ENCODE peak calls at places on chromosomes 7 and 10, in four cellular contexts. A is MM.1S; H is activated naive CD8-positive, alpha-beta T cell treated with anti-CD3 and anti-CD28 coated beads, Interleukin-2, amount 50 U/mL, for 24 hours; E is Panc1. G is an unnamed sample.

GRCh38 chr10:132644544-132645530 is 107.2 kb downstream of the INPP5A start:
- DNase-seq in A (no peak), H (no peak), E (no peak), G (peak)

GRCh38 chr7:106609416-106609815 is 51.5 kb downstream of the CCDC71L start:
- DNase-seq in A (no peak), H (no peak), E (no peak), G (no peak)

GRCh38 chr10:67763499-67764011 is 67.6 kb upstream of the CTNNA3 start:
- DNase-seq in A (peak), H (peak), E (peak), G (peak)

GRCh38 chr10:103175580-103176285 is 17.3 kb downstream of the NT5C2 start:
- DNase-seq in A (no peak), H (no peak), E (no peak), G (no peak)

GRCh38 chr10:29127037-29127436 is 161.8 kb upstream of the LYZL1 start:
- DNase-seq in A (no peak), H (no peak), E (no peak), G (no peak)

GRCh38 chr10:1542941-1543340 is 194.4 kb downstream of the ADARB2 start:
- DNase-seq in A (no peak), H (no peak), E (no peak), G (peak)

GRCh38 chr10:4780782-4781181 is 45.2 kb upstream of the AKR1E2 start:
- DNase-seq in A (no peak), H (no peak), E (no peak), G (no peak)

GRCh38 chr10:31618541-31619291 is 299.7 kb downstream of the ZEB1 start:
- DNase-seq in A (no peak), H (no peak), E (no peak), G (peak)

GRCh38 chr10:70494966-70495365 is 16.4 kb downstream of the PALD1 start:
- DNase-seq in A (peak), H (no peak), E (no peak), G (no peak)

GRCh38 chr7:77753173-77753572 is 45.1 kb downstream of the TMEM60 start:
- DNase-seq in A (no peak), H (no peak), E (no peak), G (no peak)

GRCh38 chr7:8035647-8036518 is 67.3 kb downstream of the GLCCI1 start:
- DNase-seq in A (peak), H (no peak), E (peak), G (no peak)

GRCh38 chr7:57203161-57203791 is 71.0 kb upstream of the ZNF479 start:
- DNase-seq in A (no peak), H (no peak), E (no peak), G (no peak)

GRCh38 chr10:86506499-86506898 is 15.1 kb downstream of the WAPL start:
- DNase-seq in A (no peak), H (no peak), E (no peak), G (no peak)

GRCh38 chr7:84536256-84536870 is 341.8 kb upstream of the SEMA3A start:
- DNase-seq in A (no peak), H (no peak), E (no peak), G (no peak)

GRCh38 chr7:130254555-130254954 is 12.1 kb upstream of the CPA2 start:
- DNase-seq in A (no peak), H (no peak), E (no peak), G (no peak)

GRCh38 chr10:31650010-31650409 is 278.6 kb downstream of the ARHGAP12 start:
- DNase-seq in A (no peak), H (no peak), E (no peak), G (peak)

GRCh38 chr10:45058580-45058979 is 57.9 kb downstream of the ZNF22 start:
- DNase-seq in A (no peak), H (no peak), E (no peak), G (no peak)

GRCh38 chr7:47947355-47947749 is 914 bp downstream of the PKD1L1 start:
- DNase-seq in A (no peak), H (no peak), E (no peak), G (no peak)

GRCh38 chr10:23439920-23440875 is 1.3 kb downstream of the OTUD1 start:
- DNase-seq in A (peak), H (peak), E (no peak), G (peak)

GRCh38 chr10:108913300-108913699 is 1010.0 kb downstream of the XPNPEP1 start:
- DNase-seq in A (no peak), H (no peak), E (no peak), G (no peak)

GRCh38 chr10:126661841-126662520 is 8.5 kb downstream of the C10orf90 start:
- DNase-seq in A (no peak), H (no peak), E (no peak), G (no peak)

G was measured in sigmoid colon.